ENCODE peak calls at places on chromosomes 16 and 17, in seven cellular contexts. D is heart right ventricle; R is activated T-helper 1 cell treated with Interleukin-2 at 50 U/mL for 16 hours; W is stimulated activated CD8-positive, alpha-beta memory T cell treated with anti-CD3 and anti-CD28 coated beads, Interleukin-4, amount 100 ng/mL, for 4 hours; Y is CD8-positive, alpha-beta T cell; G is lung; H is stimulated activated CD4-positive, alpha-beta T cell treated with anti-CD3 and anti-CD28 coated beads, Interleukin-2, amount 100 ng/mL, for 48 hours. V is an unnamed sample.

GRCh38 chr17:19319771-19320505 is 42.6 kb downstream of the B9D1 start:
- DNase-seq in H (no peak), W (no peak), D (no peak), G (no peak), Y (no peak), R (no peak), V (no peak)

GRCh38 chr17:80834896-80835281 is 156.8 kb upstream of the CHMP6 start:
- DNase-seq in H (no peak), W (no peak), Y (no peak), D (no peak), R (no peak), G (no peak), V (no peak)

GRCh38 chr17:2189231-2189630 is 114.4 kb downstream of the SMG6 start:
- DNase-seq in R (no peak), Y (no peak), H (no peak), G (no peak), W (no peak), D (no peak), V (no peak)

GRCh38 chr16:56349711-56350161 is 75.6 kb downstream of the AMFR start:
- DNase-seq in H (no peak), W (no peak), G (no peak), R (no peak), D (no peak), Y (no peak), V (no peak)

GRCh38 chr17:62715882-62716390 is 88.5 kb downstream of the MRC2 start:
- DNase-seq in H (no peak), R (no peak), D (no peak), W (no peak), Y (no peak), G (no peak), V (no peak)

GRCh38 chr17:61568219-61569072 is 22.6 kb downstream of the NACA2 start:
- DNase-seq in R (no peak), G (no peak), Y (no peak), W (no peak), H (no peak), D (no peak), V (no peak)

GRCh38 chr16:84058664-84059063 is 16.1 kb upstream of the SLC38A8 start:
- DNase-seq in Y (no peak), D (no peak), R (no peak), G (no peak), W (no peak), H (no peak), V (no peak)

GRCh38 chr16:67456383-67457140 is 24.4 kb downstream of the ATP6V0D1 start:
- DNase-seq in Y (no peak), W (no peak), R (no peak), G (peak), H (no peak), D (peak), V (no peak)

GRCh38 chr17:45307290-45308015 is 9.4 kb downstream of the MAP3K14 start:
- DNase-seq in D (no peak), G (no peak), R (no peak), W (peak), H (peak), Y (peak), V (peak)

GRCh38 chr17:41989702-41990419 is 23.3 kb downstream of the CNP start:
- DNase-seq in G (no peak), W (no peak), D (no peak), Y (no peak), R (no peak), H (no peak), V (no peak)

GRCh38 chr16:67499159-67499558 is 15.8 kb upstream of the AGRP start:
- DNase-seq in G (no peak), R (no peak), D (no peak), H (no peak), W (no peak), Y (no peak), V (no peak)

GRCh38 chr17:1485748-1486376 is 6.6 kb downstream of the MYO1C start:
- DNase-seq in D (peak), W (peak), G (peak), Y (peak), H (peak), R (peak), V (peak)

GRCh38 chr17:39573447-39574298 is 34.0 kb downstream of the NEUROD2 start:
- DNase-seq in W (no peak), R (peak), D (peak), Y (no peak), H (peak), G (peak), V (peak)

GRCh38 chr17:75633484-75634375 is 496 bp downstream of the SMIM5 start:
- DNase-seq in D (peak), W (no peak), H (peak), G (peak), Y (peak), R (peak), V (peak)

GRCh38 chr17:80704381-80704819 is 159.8 kb downstream of the RPTOR start:
- DNase-seq in R (no peak), Y (no peak), G (no peak), W (no peak), H (no peak), D (no peak), V (no peak)

GRCh38 chr16:87007907-87008306 is 309.3 kb downstream of the C16orf95 start:
- DNase-seq in W (no peak), D (no peak), G (no peak), Y (no peak), R (no peak), H (no peak), V (no peak)

GRCh38 chr17:38967290-38967738 is at the start of gene FBXO47:
- DNase-seq in Y (peak), D (peak), H (peak), G (peak), W (peak), R (peak), V (peak)

GRCh38 chr17:74297941-74298340 is 23.9 kb downstream of the DNAI2 start:
- DNase-seq in D (no peak), R (no peak), W (no peak), Y (no peak), H (peak), G (no peak), V (no peak)

GRCh38 chr17:8861482-8862181 is 5.8 kb downstream of the PIK3R6 start:
- DNase-seq in D (no peak), Y (no peak), H (no peak), G (no peak), W (no peak), R (no peak), V (no peak)

GRCh38 chr17:72970794-72971512 is 121.5 kb downstream of the SLC39A11 start:
- DNase-seq in W (no peak), Y (no peak), G (no peak), H (no peak), R (no peak), D (no peak), V (no peak)

GRCh38 chr17:15194859-15195277 is 70.3 kb downstream of the PMP22 start:
- DNase-seq in G (no peak), D (no peak), H (no peak), R (no peak), W (no peak), Y (no peak), V (no peak)

GRCh38 chr17:12995106-12995895 is 22.5 kb downstream of the ELAC2 start:
- DNase-seq in H (no peak), W (no peak), Y (no peak), D (no peak), R (no peak), G (no peak), V (no peak)

V was measured in activated B cell treated with CpG ODN at 0.5 μM for 24 hours.